ENCODE peak calls at places on chromosome 5, in four cellular contexts. U is uterus, N is dorsolateral prefrontal cortex, M is astrocyte. K is an unnamed sample.

GRCh38 chr5:6359941-6360683 is 18.2 kb downstream of the MED10 start:
- DNase-seq in M (no peak), N (no peak), U (no peak), K (no peak)

GRCh38 chr5:132812949-132813598 is at the start of gene SOWAHA:
- DNase-seq in U (no peak), N (peak), M (no peak), K (no peak)

GRCh38 chr5:136133416-136134383 is 1.1 kb downstream of the SMAD5 start:
- DNase-seq in M (peak), U (peak), N (peak), K (peak)

GRCh38 chr5:8013951-8014844 is 145.2 kb downstream of the MTRR start:
- DNase-seq in U (no peak), N (no peak), M (peak), K (no peak)

GRCh38 chr5:89105171-89105695 is 222.2 kb upstream of the MEF2C start:
- DNase-seq in U (no peak), N (no peak), M (peak), K (no peak)

GRCh38 chr5:66891184-66891925 is 295.2 kb downstream of the MAST4 start:
- DNase-seq in M (peak), U (peak), N (no peak), K (no peak)

GRCh38 chr5:156971415-156971814 is 8.4 kb upstream of the TIMD4 start:
- DNase-seq in N (no peak), U (no peak), M (no peak), K (no peak)

GRCh38 chr5:95822038-95822407 is 503 bp downstream of the GLRX start:
- DNase-seq in M (peak), N (no peak), U (peak), K (no peak)

GRCh38 chr5:57258943-57259342 is 85.1 kb downstream of the GPBP1 start:
- DNase-seq in U (no peak), M (no peak), N (no peak), K (no peak)

GRCh38 chr5:126777257-126777973 is 479 bp downstream of the LMNB1 start:
- DNase-seq in M (peak), N (peak), U (peak), K (peak)

GRCh38 chr5:9198399-9198798 is 347.5 kb downstream of the SEMA5A start:
- DNase-seq in U (no peak), N (no peak), M (peak), K (no peak)
- H3K27ac ChIP-seq in U (no peak), N (no peak), M (peak), K (no peak)

GRCh38 chr5:180314106-180314505 is 22.2 kb upstream of the MAPK9 start:
- DNase-seq in U (no peak), M (no peak), N (no peak), K (no peak)
- H3K4me3 ChIP-seq in U (peak), M (peak), N (no peak), K (peak)

GRCh38 chr5:81972496-81972791 is 621 bp downstream of the ATG10 start:
- DNase-seq in U (no peak), M (no peak), N (no peak), K (no peak)
- TF ChIP-seq CTCF in U (no peak), M (no peak), N (no peak), K (no peak)

GRCh38 chr5:10734050-10734709 is 26.9 kb downstream of the DAP start:
- DNase-seq in U (no peak), M (no peak), N (no peak), K (no peak)
- H3K27ac ChIP-seq in U (peak), M (no peak), N (no peak), K (no peak)

GRCh38 chr5:169289520-169289919 is 11.4 kb downstream of the SLIT3 start:
- DNase-seq in M (no peak), N (no peak), U (no peak), K (no peak)
- H3K4me3 ChIP-seq in M (no peak), N (no peak), U (no peak), K (no peak)